ENCODE peak calls at places on chromosomes 1 and 21, in seven cellular contexts. A, Z, C, G, P, M and V are unnamed samples.

GRCh38 chr1:209567788-209568187 is 15.7 kb upstream of the CAMK1G start:
- DNase-seq in A (no peak), Z (no peak), C (no peak), G (peak; percentile 82), P (no peak), M (peak; percentile 34), V (no peak)

GRCh38 chr1:204854286-204854685 is 16.4 kb upstream of the NFASC start:
- DNase-seq in A (no peak), Z (no peak), C (no peak), G (no peak), P (no peak), M (no peak), V (no peak)

GRCh38 chr21:35231115-35231514 is 182.0 kb upstream of the RUNX1 start:
- DNase-seq in A (no peak), Z (no peak), C (no peak), G (no peak), P (no peak), M (no peak), V (no peak)

GRCh38 chr1:93692451-93692861 is 10.8 kb upstream of the BCAR3 start:
- DNase-seq in A (peak; percentile 74), Z (no peak), C (no peak), G (peak; percentile 42), P (no peak), M (no peak), V (no peak)

GRCh38 chr1:205670611-205671430 is 9.5 kb downstream of the SLC45A3 start:
- DNase-seq in A (no peak), Z (peak; percentile 52), C (no peak), G (no peak), P (peak; percentile 52), M (no peak), V (no peak)

GRCh38 chr1:3787745-3788605 is 8.3 kb downstream of the LRRC47 start:
- DNase-seq in A (no peak), Z (no peak), C (no peak), G (no peak), P (no peak), M (no peak), V (no peak)

GRCh38 chr1:58814251-58815068 is 30.6 kb upstream of the JUN start:
- DNase-seq in A (peak; percentile 41), Z (peak; percentile 11), C (peak; percentile 55), G (peak; percentile 30), P (peak; percentile 49), M (peak; percentile 52), V (no peak)

GRCh38 chr1:165717918-165718515 is 19.7 kb upstream of the ALDH9A1 start:
- DNase-seq in A (peak; percentile 56), Z (peak; percentile 32), C (peak; percentile 73), G (peak; percentile 69), P (peak; percentile 26), M (peak; percentile 65), V (no peak)

GRCh38 chr1:29647581-29647980 is 411.3 kb downstream of the PTPRU start:
- DNase-seq in A (no peak), Z (no peak), C (no peak), G (peak; percentile 22), P (no peak), M (no peak), V (no peak)

GRCh38 chr21:25871566-25871965 is 136.8 kb downstream of the GABPA start:
- DNase-seq in A (no peak), Z (no peak), C (no peak), G (no peak), P (no peak), M (no peak), V (no peak)

GRCh38 chr1:16978589-16979474 is 1.6 kb downstream of the MFAP2 start:
- DNase-seq in A (peak; percentile 10), Z (no peak), C (peak; percentile 13), G (peak; percentile 97), P (no peak), M (peak; percentile 54), V (no peak)

GRCh38 chr21:42262826-42263225 is 43.9 kb downstream of the ABCG1 start:
- DNase-seq in A (peak; percentile 33), Z (no peak), C (peak; percentile 82), G (peak; percentile 7), P (no peak), M (no peak), V (peak; percentile 52)

GRCh38 chr1:6805004-6805416 is 19.8 kb downstream of the CAMTA1 start:
- DNase-seq in A (no peak), Z (no peak), C (no peak), G (no peak), P (no peak), M (no peak), V (no peak)

GRCh38 chr1:151510957-151511635 is at the start of gene CGN:
- DNase-seq in A (peak; percentile 95), Z (peak; percentile 88), C (peak; percentile 95), G (peak; percentile 32), P (peak; percentile 96), M (peak; percentile 56), V (peak; percentile 67)

GRCh38 chr1:165645654-165646366 is 14.8 kb downstream of the MGST3 start:
- DNase-seq in A (no peak), Z (no peak), C (peak; percentile 56), G (peak; percentile 21), P (no peak), M (no peak), V (no peak)

GRCh38 chr1:15215116-15215515 is 31.9 kb upstream of the FHAD1 start:
- DNase-seq in A (no peak), Z (no peak), C (no peak), G (no peak), P (no peak), M (no peak), V (no peak)

GRCh38 chr1:211739671-211740411 is 64.4 kb upstream of the NEK2 start:
- DNase-seq in A (no peak), Z (no peak), C (no peak), G (no peak), P (no peak), M (no peak), V (no peak)

GRCh38 chr1:64228181-64228957 is 24.9 kb downstream of the UBE2U start:
- DNase-seq in A (no peak), Z (no peak), C (no peak), G (peak; percentile 81), P (no peak), M (peak; percentile 79), V (no peak)

GRCh38 chr1:53328490-53329182 is 766 bp upstream of the LRP8 start:
- DNase-seq in A (no peak), Z (no peak), C (no peak), G (no peak), P (peak; percentile 37), M (no peak), V (no peak)

GRCh38 chr1:214281030-214281901 is at the start of gene SMYD2:
- DNase-seq in A (peak; percentile 83), Z (peak; percentile 58), C (peak; percentile 74), G (peak; percentile 35), P (peak; percentile 78), M (no peak), V (no peak)

GRCh38 chr1:202225131-202225530 is 31.5 kb downstream of the LGR6 start:
- DNase-seq in A (no peak), Z (no peak), C (no peak), G (no peak), P (no peak), M (no peak), V (no peak)

GRCh38 chr1:63593887-63594617 is 841 bp downstream of the PGM1 start:
- DNase-seq in A (peak; percentile 81), Z (peak; percentile 53), C (peak; percentile 89), G (peak; percentile 65), P (peak; percentile 79), M (no peak), V (peak; percentile 21)

GRCh38 chr1:115158181-115158580 is 68.9 kb upstream of the TSPAN2 start:
- DNase-seq in A (peak; percentile 70), Z (no peak), C (peak; percentile 7), G (peak; percentile 92), P (no peak), M (no peak), V (no peak)

DNA sequence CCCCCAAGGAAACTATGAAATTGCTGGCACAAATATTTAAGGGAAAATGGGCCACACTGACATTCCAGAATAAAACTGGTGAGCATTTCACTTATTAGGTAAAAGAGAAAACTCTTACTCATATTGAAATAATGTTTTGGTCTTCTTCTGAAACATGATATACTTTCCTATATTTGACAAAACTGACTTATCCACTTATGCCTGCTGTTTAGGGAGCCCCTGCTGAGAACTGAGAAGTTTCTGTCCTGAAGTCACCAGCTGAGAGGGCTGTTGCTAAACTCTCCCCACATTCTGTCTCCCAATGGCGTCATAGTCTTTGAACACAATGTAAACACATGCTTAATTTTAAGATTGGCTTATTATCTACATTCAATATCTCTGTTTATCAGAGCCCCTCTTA is 46.8 kb upstream of the ZC3H11B start:
- DNase-seq in A (no peak), Z (no peak), C (no peak), G (peak; percentile 31), P (no peak), M (peak; percentile 95), V (no peak)
- TF ChIP-seq CTCF in A (no peak), Z (no peak), C (no peak), G (no peak), P (no peak), M (no peak), V (no peak)

GRCh38 chr1:33256335-33256700 is at the start of gene ZNF362:
- DNase-seq in A (peak; percentile 58), Z (peak; percentile 54), C (peak; percentile 71), G (peak; percentile 48), P (peak; percentile 76), M (peak; percentile 49), V (no peak)
- TF ChIP-seq CTCF in A (no peak), Z (no peak), C (no peak), G (no peak), P (no peak), M (peak; percentile 30), V (no peak)

GRCh38 chr1:220189750-220190347 is 82.4 kb downstream of the RAB3GAP2 start:
- DNase-seq in A (no peak), Z (no peak), C (no peak), G (peak; percentile 53), P (no peak), M (no peak), V (peak; percentile 27)
- TF ChIP-seq CTCF in A (no peak), Z (peak; percentile 71), C (no peak), G (peak; percentile 58), P (peak; percentile 36), M (peak; percentile 44), V (peak; percentile 60)

GRCh38 chr1:119549719-119550141 is 42.7 kb downstream of the HSD3B1 start:
- DNase-seq in A (peak; percentile 40), Z (peak; percentile 48), C (peak; percentile 81), G (peak; percentile 69), P (peak; percentile 65), M (peak; percentile 76), V (peak; percentile 51)
- TF ChIP-seq CTCF in A (peak; percentile 26), Z (peak; percentile 69), C (peak; percentile 32), G (peak; percentile 65), P (peak; percentile 64), M (peak; percentile 81), V (peak; percentile 86)

DNA sequence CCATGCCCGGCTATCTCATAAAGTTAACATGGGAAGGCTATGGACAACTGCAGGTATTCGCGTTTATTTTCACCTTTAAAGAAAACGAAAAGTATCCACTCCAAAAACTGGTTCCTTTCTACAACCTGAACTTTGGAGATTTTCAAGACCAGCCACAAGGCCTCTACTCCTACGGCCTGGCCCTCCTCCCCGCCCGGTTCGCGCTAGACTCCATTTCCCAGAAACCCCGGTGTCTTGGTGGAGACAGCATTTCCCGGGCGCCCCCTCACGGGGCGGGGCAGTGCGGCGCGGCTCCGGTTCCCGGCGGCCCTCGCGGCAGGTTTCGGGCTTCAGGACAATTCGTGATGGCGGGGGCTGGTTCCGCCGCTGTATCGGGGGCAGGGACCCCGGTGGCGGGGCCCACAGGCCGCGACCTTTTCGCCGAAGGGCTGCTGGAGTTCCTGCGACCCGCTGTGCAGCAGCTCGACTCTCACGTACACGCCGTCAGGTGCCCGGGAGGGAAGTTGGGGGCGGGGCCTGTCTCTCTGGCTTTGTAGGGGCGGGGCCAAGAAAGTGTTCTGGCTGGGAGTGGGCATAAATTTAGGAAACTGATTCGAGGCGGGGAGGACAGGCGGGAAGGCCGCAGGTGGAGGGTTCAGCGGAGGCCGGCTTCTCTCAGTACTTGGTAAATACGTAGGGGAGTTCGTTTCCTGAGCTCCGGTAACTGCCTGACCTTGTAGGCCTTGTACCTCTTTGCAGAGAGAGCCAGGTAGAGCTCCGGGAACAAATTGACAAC is at the start of gene SNAPIN:
- DNase-seq in A (peak; percentile 93), Z (peak; percentile 90), C (peak; percentile 93), G (peak; percentile 82), P (peak; percentile 90), M (peak; percentile 87), V (peak; percentile 63)
- TF ChIP-seq CTCF in A (no peak), Z (peak; percentile 33), C (no peak), G (no peak), P (no peak), M (peak; percentile 14), V (no peak)